ENCODE peak calls at places on chromosomes 13 and 19, in four cellular contexts. P is neuronal stem cell, K is mesenchymal stem cell, T is trophoblast cell. R is an unnamed sample.

GRCh38 chr19:12244370-12244769 is 50.3 kb downstream of the ZNF44 start:
- DNase-seq in P (no peak), T (no peak), K (no peak), R (no peak)

GRCh38 chr13:95540848-95541247 is 11.7 kb upstream of the CLDN10 start:
- DNase-seq in K (no peak), T (no peak), P (no peak), R (no peak)

GRCh38 chr19:57271280-57271679 is 9.0 kb upstream of the ZNF460 start:
- DNase-seq in P (no peak), K (no peak), T (no peak), R (no peak)

GRCh38 chr13:106373989-106374572 is 161.4 kb downstream of the EFNB2 start:
- DNase-seq in P (no peak), T (no peak), K (peak), R (no peak)

GRCh38 chr19:2491130-2491801 is 15.3 kb downstream of the GADD45B start:
- DNase-seq in K (peak), P (no peak), T (peak), R (no peak)

GRCh38 chr13:27425918-27426630 is 1.7 kb downstream of the GTF3A start:
- DNase-seq in K (peak), P (no peak), T (peak), R (peak)

GRCh38 chr13:111216166-111216960 is 101.3 kb downstream of the ARHGEF7 start:
- DNase-seq in T (peak), K (peak), P (peak), R (peak)

GRCh38 chr13:35478384-35479222 is 2.1 kb upstream of the MAB21L1 start:
- DNase-seq in T (no peak), K (no peak), P (peak), R (peak)

GRCh38 chr19:29858000-29858596 is 46.3 kb downstream of the CCNE1 start:
- DNase-seq in P (no peak), K (no peak), T (peak), R (peak)

GRCh38 chr19:20607943-20608342 is 42.4 kb upstream of the ZNF737 start:
- DNase-seq in P (no peak), K (no peak), T (no peak), R (no peak)

GRCh38 chr19:18278521-18279265 is 2.7 kb downstream of the JUND start:
- DNase-seq in P (no peak), T (peak), K (peak), R (no peak)

GRCh38 chr13:32022292-32022691 is 9.3 kb upstream of the FRY start:
- DNase-seq in P (no peak), K (peak), T (no peak), R (no peak)

GRCh38 chr19:21482863-21483276 is 22.5 kb upstream of the ZNF429 start:
- DNase-seq in P (no peak), T (peak), K (no peak), R (peak)

GRCh38 chr19:3176715-3177501 is 1.7 kb upstream of the S1PR4 start:
- DNase-seq in K (peak), T (peak), P (no peak), R (peak)

GRCh38 chr13:56755181-56755580 is 385.5 kb upstream of the PRR20A start:
- DNase-seq in T (no peak), K (no peak), P (no peak), R (no peak)

GRCh38 chr13:65532231-65532630 is 1697.9 kb downstream of the PCDH9 start:
- DNase-seq in T (no peak), K (no peak), P (no peak), R (no peak)

GRCh38 chr13:103883152-103883551 is 816.9 kb upstream of the SLC10A2 start:
- DNase-seq in K (peak), P (peak), T (peak), R (peak)

GRCh38 chr19:56120371-56121179 is 520 bp downstream of the ZNF787 start:
- DNase-seq in P (no peak), K (peak), T (peak), R (peak)

GRCh38 chr19:38691938-38692457 is 44.5 kb downstream of the ACTN4 start:
- DNase-seq in T (peak), K (peak), P (no peak), R (no peak)

GRCh38 chr13:75359266-75359665 is 122.7 kb downstream of the TBC1D4 start:
- DNase-seq in T (peak), K (peak), P (no peak), R (no peak)

GRCh38 chr13:31088826-31089420 is 72.8 kb downstream of the HSPH1 start:
- DNase-seq in T (no peak), K (no peak), P (no peak), R (no peak)

GRCh38 chr19:2207991-2208860 is 27.9 kb downstream of the PLEKHJ1 start:
- DNase-seq in K (peak), T (peak), P (peak), R (peak)

GRCh38 chr19:36605839-36606478 is 846 bp downstream of the ZNF382 start:
- DNase-seq in P (peak), K (no peak), T (peak), R (no peak)

GRCh38 chr19:53877361-53877766 is 4.6 kb upstream of the PRKCG start:
- DNase-seq in T (peak), P (no peak), K (peak), R (no peak)

GRCh38 chr13:47049276-47049989 is 152.6 kb upstream of the HTR2A start:
- DNase-seq in P (no peak), K (peak), T (no peak), R (no peak)

GRCh38 chr19:18776288-18776594 is 14.9 kb downstream of the COMP start:
- DNase-seq in P (no peak), T (no peak), K (peak), R (no peak)

GRCh38 chr19:17726914-17727773 is 7.9 kb downstream of the MAP1S start:
- DNase-seq in K (no peak), T (no peak), P (no peak), R (no peak)

GRCh38 chr19:47832723-47833122 is 11.0 kb downstream of the CRX start:
- DNase-seq in T (no peak), P (no peak), K (no peak), R (no peak)

GRCh38 chr13:104011505-104012270 is 945.5 kb upstream of the SLC10A2 start:
- DNase-seq in P (peak), K (peak), T (no peak), R (peak)

GRCh38 chr19:58330458-58330857 is 3.7 kb downstream of the ZSCAN22 start:
- DNase-seq in P (no peak), T (no peak), K (peak), R (no peak)

GRCh38 chr13:30752201-30752797 is 17.0 kb downstream of the ALOX5AP start:
- DNase-seq in T (no peak), P (no peak), K (peak), R (no peak)

GRCh38 chr19:29715695-29716581 is 877 bp upstream of the C19orf12 start:
- DNase-seq in K (peak), T (peak), P (no peak), R (no peak)

GRCh38 chr19:22882797-22883196 is 50.7 kb downstream of the ZNF723 start:
- DNase-seq in T (peak), K (peak), P (no peak), R (no peak)

GRCh38 chr13:106318941-106319411 is 216.5 kb downstream of the EFNB2 start:
- DNase-seq in T (peak), P (no peak), K (peak), R (no peak)

GRCh38 chr19:35135389-35135909 is 590 bp upstream of the LGI4 start:
- DNase-seq in K (peak), T (peak), P (peak), R (peak)
- H2BK12ac ChIP-seq in K (no peak), T (no peak), P (no peak), R (no peak)

GRCh38 chr13:73730014-73730413 is 404.2 kb downstream of the KLF12 start:
- DNase-seq in K (no peak), T (no peak), P (no peak), R (no peak)
- H3K18ac ChIP-seq in K (no peak), T (no peak), P (no peak), R (no peak)

DNA sequence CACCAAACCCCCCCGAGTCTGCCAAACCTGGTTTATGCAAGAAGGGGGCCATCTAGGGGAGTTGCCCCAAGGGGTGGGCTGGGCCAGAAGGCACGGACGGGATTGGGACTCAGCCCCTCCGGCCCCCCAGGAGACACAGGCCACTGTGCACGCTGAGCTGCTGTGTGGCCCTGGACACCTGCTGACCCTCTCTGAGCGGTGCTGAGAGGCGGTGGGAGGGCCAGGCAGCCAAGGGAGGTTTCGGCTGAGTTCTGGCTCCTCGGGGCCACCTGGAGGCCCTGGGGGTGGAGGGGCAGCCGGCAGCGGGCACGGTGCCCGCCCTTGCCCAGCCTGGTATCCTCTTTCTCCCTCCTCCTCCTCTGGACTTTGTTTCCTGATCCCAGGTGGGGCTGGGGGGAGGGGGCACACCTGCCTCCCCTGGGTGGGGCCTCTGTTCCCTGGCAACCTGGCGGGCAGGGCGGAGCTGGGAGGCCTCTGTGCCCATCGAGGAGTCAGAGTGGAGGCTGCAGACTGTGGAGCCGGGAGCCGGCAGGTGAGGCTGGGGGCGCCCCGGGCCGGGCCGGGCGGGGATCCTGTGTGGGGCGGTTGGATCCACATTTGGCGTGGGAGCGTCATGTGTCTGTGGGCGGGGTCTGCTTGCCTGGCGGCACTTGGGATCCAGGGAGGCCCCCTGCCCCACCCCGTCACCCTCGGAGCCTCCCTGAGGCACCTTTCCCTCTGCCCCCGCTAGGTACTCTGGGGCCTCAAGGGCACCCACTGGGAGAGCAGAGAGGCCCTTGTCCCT is at the start of gene MISP:
- DNase-seq in P (no peak), T (no peak), K (no peak), R (no peak)
- H2AK5ac ChIP-seq in P (peak), T (peak), K (peak), R (no peak)

DNA sequence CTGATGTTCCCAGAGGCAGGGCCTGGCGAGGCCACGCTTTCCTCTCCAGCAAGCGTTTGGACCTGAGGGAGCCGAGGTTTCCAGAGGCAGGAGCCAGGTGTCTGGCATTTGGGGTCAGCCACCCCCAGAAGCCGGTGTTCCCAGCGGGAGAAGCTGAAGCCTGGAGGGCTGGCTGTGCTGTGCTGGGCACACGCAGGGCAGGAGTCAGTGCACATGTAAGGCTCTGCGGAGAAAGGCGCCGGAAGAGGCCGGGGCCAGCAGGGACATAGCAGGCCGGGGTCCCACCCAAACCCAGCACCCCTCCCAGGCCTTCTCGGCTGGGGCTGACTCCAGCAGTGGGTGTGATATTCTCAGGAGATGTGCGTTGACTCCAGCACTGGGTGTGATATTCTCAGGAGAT is 31.6 kb downstream of the MCF2L start:
- DNase-seq in K (no peak), P (no peak), T (no peak), R (no peak)
- H2BK12ac ChIP-seq in K (no peak), P (no peak), T (no peak), R (no peak)

GRCh38 chr19:52296773-52297600 is at the start of gene ZNF480:
- DNase-seq in T (peak), P (peak), K (peak), R (peak)
- H3K18ac ChIP-seq in T (peak), P (peak), K (peak), R (peak)

GRCh38 chr19:42121666-42122069 is 10.6 kb downstream of the POU2F2 start:
- DNase-seq in P (no peak), K (peak), T (peak), R (no peak)
- H2AK5ac ChIP-seq in P (peak), K (peak), T (no peak), R (no peak)

DNA sequence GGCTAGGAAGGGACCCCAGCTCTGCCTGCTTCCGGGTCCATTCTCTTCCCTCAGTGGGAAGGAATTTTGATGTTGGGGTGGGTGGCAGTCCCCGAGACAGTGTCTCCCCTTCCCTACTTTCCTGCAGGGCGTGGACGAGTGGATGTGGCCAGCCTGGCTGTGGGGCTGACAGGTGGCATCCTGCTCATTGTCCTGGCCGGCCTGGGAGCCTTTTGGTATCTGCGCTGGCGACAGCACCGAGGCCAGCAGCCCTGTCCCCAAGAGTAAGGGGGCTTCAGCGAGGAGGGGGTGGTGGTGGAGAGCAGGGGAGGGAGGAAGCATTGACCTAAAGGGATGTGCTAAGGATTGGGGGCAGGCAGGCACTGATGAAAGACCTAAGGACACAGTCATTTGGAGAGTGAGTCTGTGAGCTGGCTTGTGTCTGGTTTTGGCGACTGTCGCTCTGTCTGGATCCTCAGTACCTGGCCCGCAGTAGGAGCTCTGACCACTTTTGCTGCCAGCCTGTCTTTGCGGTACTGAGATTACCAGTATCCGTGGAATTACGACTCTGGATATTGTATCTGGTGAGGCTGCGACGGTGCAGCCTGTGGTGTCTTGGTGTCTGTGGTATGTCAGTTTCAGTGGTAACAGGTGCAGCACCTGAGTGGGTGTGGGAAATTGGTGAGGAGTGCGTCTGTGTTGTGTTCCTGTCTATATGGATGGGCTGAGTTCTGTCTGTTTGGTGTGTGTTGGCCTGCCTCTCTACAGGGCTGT is 2.4 kb upstream of the PRR12 start:
- DNase-seq in K (no peak), T (peak), P (no peak), R (no peak)
- H2BK12ac ChIP-seq in K (no peak), T (no peak), P (peak), R (no peak)

DNA sequence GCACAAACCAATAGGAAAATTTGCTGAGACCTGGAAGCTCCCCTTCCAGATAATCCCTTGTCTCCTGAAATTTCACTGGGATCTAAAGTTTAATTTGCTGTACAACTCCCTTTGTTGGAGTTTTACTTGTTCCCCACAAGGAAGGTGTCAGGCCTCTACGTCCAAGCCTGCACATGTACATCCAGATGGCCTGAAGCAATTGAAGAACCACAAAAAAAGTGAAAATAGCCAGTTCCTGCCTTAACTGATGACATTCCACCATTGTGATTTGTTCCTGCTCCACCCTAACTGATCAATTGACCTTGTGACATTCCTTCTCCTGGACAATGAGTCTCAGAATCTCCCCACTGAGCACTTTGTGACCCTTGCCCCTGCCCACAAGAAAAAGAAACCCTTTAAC is 716.0 kb upstream of the PCDH20 start:
- DNase-seq in K (no peak), P (no peak), T (no peak), R (no peak)
- H3K18ac ChIP-seq in K (no peak), P (no peak), T (no peak), R (no peak)

R was measured in H9.